ENCODE peak calls at places on chromosomes 12 and 14, in six cellular contexts. S is fibroblast of mammary gland, I is endothelial cell, T is cardiac muscle cell, X is HFFc6, H is SK-N-SH. Q is an unnamed sample.

GRCh38 chr12:92829683-92830282 is 99.3 kb downstream of the EEA1 start:
- DNase-seq in S (no peak), I (no peak), T (no peak), X (no peak), H (no peak), Q (no peak)

GRCh38 chr12:76952995-76953394 is 74.2 kb upstream of the CSRP2 start:
- DNase-seq in S (no peak), I (no peak), T (no peak), X (no peak), H (peak; percentile 55), Q (no peak)

GRCh38 chr12:47274725-47275124 is 195.0 kb upstream of the AMIGO2 start:
- DNase-seq in S (no peak), I (no peak), T (no peak), X (no peak), H (no peak), Q (no peak)

GRCh38 chr12:124240493-124240892 is 54.4 kb upstream of the RFLNA start:
- DNase-seq in S (peak; percentile 15), I (no peak), T (peak; percentile 9), X (no peak), H (peak; percentile 57), Q (no peak)

GRCh38 chr12:15116073-15116472 is 105.1 kb downstream of the RERG start:
- DNase-seq in S (no peak), I (no peak), T (no peak), X (no peak), H (no peak), Q (no peak)

GRCh38 chr12:114403044-114403689 is 2.8 kb downstream of the TBX5 start:
- DNase-seq in S (peak; percentile 64), I (peak; percentile 71), T (peak; percentile 84), X (peak; percentile 63), H (peak; percentile 49), Q (peak; percentile 44)

GRCh38 chr12:118855858-118856257 is 125.5 kb upstream of the SRRM4 start:
- DNase-seq in S (no peak), I (no peak), T (no peak), X (no peak), H (no peak), Q (no peak)

GRCh38 chr12:52202361-52203078 is 10.7 kb upstream of the KRT80 start:
- DNase-seq in S (no peak), I (no peak), T (no peak), X (no peak), H (no peak), Q (no peak)

GRCh38 chr14:100155049-100155621 is 4.3 kb downstream of the DEGS2 start:
- DNase-seq in S (peak; percentile 47), I (peak; percentile 53), T (peak; percentile 24), X (peak; percentile 4), H (peak; percentile 64), Q (peak; percentile 34)

GRCh38 chr12:49365542-49365941 is 1.7 kb upstream of the SPATS2 start:
- DNase-seq in S (peak; percentile 92), I (no peak), T (no peak), X (peak; percentile 83), H (no peak), Q (no peak)

GRCh38 chr14:29016050-29016900 is 249.7 kb downstream of the FOXG1 start:
- DNase-seq in S (peak; percentile 60), I (peak; percentile 68), T (peak; percentile 73), X (peak; percentile 16), H (peak; percentile 7), Q (peak; percentile 31)

GRCh38 chr12:132190012-132190755 is 45.9 kb downstream of the NOC4L start:
- DNase-seq in S (no peak), I (peak; percentile 51), T (peak; percentile 48), X (no peak), H (no peak), Q (peak; percentile 21)

GRCh38 chr12:90079811-90080210 is 371.2 kb upstream of the ATP2B1 start:
- DNase-seq in S (no peak), I (no peak), T (no peak), X (no peak), H (no peak), Q (no peak)

DNA sequence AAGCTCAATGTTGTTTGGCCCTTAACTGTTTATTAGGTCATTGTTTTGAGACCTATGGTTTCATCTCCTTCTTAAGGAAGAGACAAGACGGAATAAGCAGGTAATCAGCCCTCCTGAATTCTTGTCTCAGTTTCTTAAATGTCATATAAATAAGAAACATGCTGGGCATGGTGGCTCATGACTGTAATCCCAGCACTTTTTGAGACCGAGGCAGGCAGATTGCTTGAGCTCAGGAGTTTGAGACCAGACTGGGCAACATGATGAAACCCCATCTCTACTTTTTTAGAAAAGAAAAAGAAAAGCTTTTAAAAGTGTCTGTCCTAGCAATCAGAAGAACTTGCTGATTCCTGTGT is 5.1 kb downstream of the MTRFR start:
- DNase-seq in S (no peak), I (no peak), T (no peak), X (no peak), H (no peak), Q (no peak)
- TF ChIP-seq CTCF in S (no peak), I (peak; percentile 9), T (no peak), X (peak; percentile 32), H (no peak), Q (peak; percentile 26)

DNA sequence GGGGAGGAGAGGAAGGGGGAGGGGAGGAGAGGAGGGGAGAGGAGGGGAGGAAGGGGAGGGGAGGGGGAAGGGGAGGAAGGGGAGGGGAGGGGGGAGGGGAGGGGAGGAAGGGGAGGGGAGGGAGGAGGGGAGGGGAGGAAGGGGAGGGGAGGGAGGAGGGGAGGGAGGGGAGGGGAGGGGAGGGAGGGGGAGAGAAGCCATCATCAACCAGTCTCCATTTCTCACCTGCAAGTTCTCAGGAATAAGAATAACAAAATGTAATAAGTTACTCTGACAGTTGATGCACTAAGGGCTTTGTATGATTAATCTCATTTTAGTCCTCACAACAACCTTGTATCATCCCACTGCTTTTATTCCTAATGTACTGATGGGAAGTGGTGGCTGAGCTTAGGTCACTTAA is 59.1 kb upstream of the TMEM263 start:
- DNase-seq in S (no peak), I (no peak), T (no peak), X (no peak), H (no peak), Q (no peak)
- TF ChIP-seq CTCF in S (no peak), I (no peak), T (no peak), X (no peak), H (no peak), Q (no peak)

GRCh38 chr12:66235626-66236281 is 46.7 kb downstream of the IRAK3 start:
- DNase-seq in S (peak; percentile 30), I (no peak), T (no peak), X (no peak), H (peak; percentile 22), Q (no peak)
- TF ChIP-seq CTCF in S (peak; percentile 14), I (peak; percentile 51), T (peak; percentile 24), X (peak; percentile 65), H (peak; percentile 37), Q (peak; percentile 50)

DNA sequence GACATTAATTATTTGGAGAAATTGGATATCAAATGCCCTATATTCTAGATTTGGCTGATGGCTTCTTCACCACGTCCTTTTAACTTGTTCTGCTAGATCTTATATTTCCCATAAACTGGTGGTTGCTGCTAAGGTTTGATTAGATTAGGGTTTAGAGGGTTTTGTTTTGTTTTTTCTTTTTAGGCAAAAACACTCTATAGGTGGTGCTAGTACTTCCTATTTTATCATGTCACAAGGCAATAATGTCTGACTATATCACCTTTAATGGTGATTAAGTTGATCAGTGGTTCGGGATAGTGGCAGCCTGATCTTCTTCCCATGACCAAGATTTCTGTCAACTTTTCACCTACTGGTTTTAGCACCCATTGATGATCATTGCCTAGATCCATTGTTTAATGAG is 455.1 kb downstream of the RAD51B start:
- DNase-seq in S (no peak), I (no peak), T (no peak), X (no peak), H (no peak), Q (no peak)
- TF ChIP-seq CTCF in S (no peak), I (no peak), T (no peak), X (no peak), H (no peak), Q (no peak)

DNA sequence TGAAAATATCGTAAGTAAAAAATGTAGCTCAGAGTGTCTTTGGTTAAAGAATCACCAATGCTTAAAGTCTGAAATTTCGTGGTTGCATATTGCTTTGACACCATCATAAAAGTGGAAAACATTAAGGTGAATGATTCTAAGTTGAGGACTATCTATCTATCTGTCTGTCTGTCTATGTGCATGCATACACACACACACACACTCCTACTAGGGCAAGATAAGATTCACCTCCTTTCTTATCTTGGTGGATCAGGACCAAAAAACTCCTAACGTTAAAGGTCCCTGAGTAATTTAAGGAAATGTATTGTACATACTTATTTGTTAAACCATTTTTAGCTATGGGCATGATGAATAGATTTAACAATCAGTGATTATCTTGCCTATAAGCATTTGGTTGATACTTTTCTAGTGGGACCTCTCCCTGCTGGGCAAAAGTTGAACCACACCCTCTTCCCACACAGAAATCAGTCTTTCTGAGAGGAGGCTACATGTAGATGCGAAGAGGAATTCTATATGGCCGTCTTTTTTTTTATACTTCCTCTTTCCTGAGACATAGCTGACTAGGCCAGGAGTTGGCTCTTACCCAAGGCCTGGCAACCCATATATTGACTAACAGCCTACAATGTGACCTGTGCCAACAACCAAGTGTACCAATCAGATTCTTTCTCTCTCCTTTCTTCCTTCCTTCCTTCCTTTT is 19.3 kb upstream of the LLPH start:
- DNase-seq in S (peak; percentile 30), I (no peak), T (no peak), X (no peak), H (no peak), Q (no peak)
- TF ChIP-seq CTCF in S (peak; percentile 12), I (peak; percentile 69), T (peak; percentile 10), X (peak; percentile 53), H (peak; percentile 24), Q (peak; percentile 43)

GRCh38 chr14:89614009-89614691 is 197.1 kb upstream of the FOXN3 start:
- DNase-seq in S (no peak), I (no peak), T (no peak), X (no peak), H (no peak), Q (no peak)

GRCh38 chr14:89616425-89617141 is 199.6 kb upstream of the FOXN3 start:
- DNase-seq in S (peak; percentile 31), I (peak; percentile 26), T (no peak), X (peak; percentile 29), H (peak; percentile 52), Q (no peak)

GRCh38 chr14:89617142-89617460 is 200.1 kb upstream of the FOXN3 start:
- DNase-seq in S (no peak), I (no peak), T (no peak), X (no peak), H (no peak), Q (no peak)

GRCh38 chr14:89615421-89615820 is 198.4 kb upstream of the FOXN3 start:
- DNase-seq in S (no peak), I (no peak), T (no peak), X (no peak), H (no peak), Q (no peak)

DNA sequence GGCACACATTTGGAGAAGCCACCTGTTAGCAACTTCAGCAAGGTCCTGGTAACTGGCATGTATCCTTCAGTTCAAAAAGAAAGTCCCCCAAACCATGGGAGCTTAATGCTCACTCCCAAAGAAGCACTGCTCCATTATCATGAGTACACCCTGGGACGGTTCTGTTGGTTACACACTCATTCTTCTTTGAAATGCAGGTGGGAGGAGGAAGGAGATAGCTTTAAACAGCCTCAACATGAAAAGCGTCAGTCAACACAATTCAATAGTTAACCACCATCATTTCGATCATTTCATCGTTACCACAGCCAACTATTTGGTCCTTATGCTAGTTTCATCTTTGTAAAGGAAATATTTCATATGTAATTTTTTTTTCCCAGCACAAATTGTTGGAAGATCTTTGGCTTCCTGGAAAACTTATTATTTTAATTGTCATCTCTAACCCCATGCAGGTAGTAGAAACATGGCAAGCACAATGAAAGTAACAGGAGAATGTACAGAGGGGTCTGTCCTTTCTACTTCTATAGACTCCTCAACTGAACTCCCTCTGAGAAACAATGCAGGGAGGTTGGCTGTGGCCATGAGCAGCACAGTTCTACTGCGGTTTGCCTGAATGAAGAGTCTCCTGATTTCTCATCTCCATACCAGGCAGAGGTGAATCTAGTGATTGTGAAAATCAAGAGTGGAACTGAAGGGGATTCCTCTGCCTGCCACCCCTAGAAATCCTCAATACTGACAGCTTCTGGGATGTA is 196.4 kb upstream of the FOXN3 start:
- DNase-seq in S (no peak), I (no peak), T (no peak), X (no peak), H (no peak), Q (no peak)
- TF ChIP-seq CTCF in S (no peak), I (no peak), T (no peak), X (no peak), H (no peak), Q (no peak)